ENCODE peak calls at places on chromosomes 5 and 9, in five cellular contexts. R is fibroblast of lung, W is adrenal gland, O is uterus, Y is suprapubic skin. L is an unnamed sample. For H3K4me1, the result is how much of the 10 kb centered on the place peaks cover.

GRCh38 chr5:100787648-100788047 is 115.4 kb downstream of the ST8SIA4 start:
- DNase-seq in R (no peak), W (no peak), O (no peak), Y (no peak), L (no peak)

GRCh38 chr5:144206136-144206535 is 35.5 kb downstream of the KCTD16 start:
- DNase-seq in R (peak), W (no peak), O (no peak), Y (no peak), L (no peak)

GRCh38 chr5:149414405-149415244 is 35.5 kb upstream of the IL17B start:
- DNase-seq in R (peak), W (no peak), O (peak), Y (no peak), L (no peak)

GRCh38 chr9:93645921-93646639 is 69.7 kb downstream of the PHF2 start:
- DNase-seq in R (no peak), W (no peak), O (peak), Y (no peak), L (no peak)

GRCh38 chr9:83355024-83355444 is 183.2 kb downstream of the FRMD3 start:
- DNase-seq in R (peak), W (no peak), O (no peak), Y (no peak), L (no peak)

GRCh38 chr9:135249191-135249590 is 161.7 kb downstream of the OLFM1 start:
- DNase-seq in R (no peak), W (no peak), O (no peak), Y (no peak), L (peak)

GRCh38 chr5:82163459-82164108 is 114.6 kb downstream of the RPS23 start:
- DNase-seq in R (peak), W (no peak), O (no peak), Y (no peak), L (no peak)

GRCh38 chr5:173875189-173875588 is 13.0 kb upstream of the CPEB4 start:
- DNase-seq in R (no peak), W (no peak), O (no peak), Y (no peak), L (no peak)

GRCh38 chr5:136901-137300 is 44.9 kb downstream of the PLEKHG4B start:
- DNase-seq in R (no peak), W (no peak), O (no peak), Y (no peak), L (no peak)

GRCh38 chr9:98010450-98010849 is 27.3 kb downstream of the ANP32B start:
- DNase-seq in R (peak), W (no peak), O (no peak), Y (no peak), L (no peak)

GRCh38 chr9:88077071-88077617 is 61.1 kb downstream of the SPATA31C2 start:
- DNase-seq in R (no peak), W (no peak), O (no peak), Y (no peak), L (no peak)

GRCh38 chr9:94706922-94707321 is 19.6 kb upstream of the AOPEP start:
- DNase-seq in R (no peak), W (no peak), O (no peak), Y (no peak), L (no peak)

GRCh38 chr9:806285-807156 is 35.0 kb upstream of the DMRT1 start:
- DNase-seq in R (peak), W (no peak), O (no peak), Y (peak), L (no peak)

GRCh38 chr5:172048539-172049101 is 42.2 kb upstream of the FBXW11 start:
- DNase-seq in R (peak), W (no peak), O (no peak), Y (no peak), L (no peak)

GRCh38 chr9:107711528-107711927 is 222.0 kb upstream of the KLF4 start:
- DNase-seq in R (peak), W (peak), O (peak), Y (peak), L (no peak)

GRCh38 chr5:13359326-13359725 is 585.2 kb downstream of the DNAH5 start:
- DNase-seq in R (peak), W (no peak), O (no peak), Y (no peak), L (no peak)

DNA sequence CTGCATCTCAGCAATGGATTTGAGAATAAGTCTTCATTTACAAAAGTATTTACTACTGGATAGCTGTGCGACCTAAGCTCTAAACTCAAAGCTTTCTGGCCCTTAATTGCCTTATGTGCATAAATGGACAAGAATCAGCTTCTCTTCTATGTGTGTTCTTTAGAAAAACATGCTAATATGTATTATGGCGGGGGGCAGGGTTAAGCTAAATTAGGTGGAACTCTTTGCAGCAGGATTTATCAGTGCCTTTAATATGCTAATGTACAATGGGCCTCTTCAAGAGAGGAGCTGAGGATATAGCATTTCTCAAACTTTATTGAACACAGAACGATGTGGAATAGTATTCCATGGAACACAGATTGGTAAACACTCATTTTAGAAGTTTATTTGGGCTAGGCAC is 10.0 kb upstream of the NIPAL4 start:
- DNase-seq in R (no peak), W (no peak), O (no peak), Y (no peak), L (no peak)
- H3K27ac ChIP-seq in R (no peak), W (no peak), O (no peak), Y (no peak), L (no peak)

GRCh38 chr5:139110526-139111168 is 87.5 kb downstream of the SIL1 start:
- DNase-seq in R (no peak), W (no peak), O (no peak), Y (no peak), L (no peak)
- TF ChIP-seq CTCF in R (no peak), W (no peak), O (no peak), Y (no peak), L (no peak)

GRCh38 chr9:124263158-124263557 is 5.4 kb downstream of the NEK6 start:
- DNase-seq in R (no peak), W (no peak), O (no peak), Y (no peak), L (no peak)
- H3K4me1 ChIP-seq in R (under half), W (under half), O (under half), Y (half or more), L (half or more)

DNA sequence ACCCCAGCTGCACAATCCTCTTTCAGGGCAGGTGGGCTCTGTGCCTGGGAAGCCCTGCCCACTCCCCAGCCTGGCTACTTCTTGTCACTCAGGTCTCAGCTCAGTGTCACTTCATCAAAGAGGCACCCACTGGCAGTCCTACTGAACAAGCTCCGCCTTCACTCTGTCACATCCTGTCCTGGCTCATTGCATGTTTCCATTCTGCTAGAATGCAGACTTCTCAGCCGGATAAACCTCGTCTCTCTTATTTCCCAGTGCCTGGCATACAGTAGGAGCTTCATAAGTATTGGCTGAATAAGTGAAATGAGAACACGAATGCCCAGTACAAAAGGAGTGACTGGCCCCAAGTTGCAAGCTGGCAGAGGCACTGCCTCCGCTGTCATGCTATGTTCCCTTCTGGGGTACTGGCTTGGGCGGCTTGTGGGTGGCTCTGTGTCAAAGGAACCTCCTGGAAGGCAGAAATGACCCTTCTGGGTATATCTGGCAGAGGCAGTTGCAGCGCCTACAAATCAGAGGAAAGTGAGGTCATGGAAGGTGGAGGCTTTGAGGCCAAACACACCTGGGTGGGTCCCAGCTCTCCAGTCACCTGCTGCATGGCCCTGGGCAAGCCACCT is 98.3 kb upstream of the PHYKPL start:
- DNase-seq in R (no peak), W (no peak), O (no peak), Y (no peak), L (no peak)
- H3K27ac ChIP-seq in R (no peak), W (no peak), O (peak), Y (peak), L (peak)

DNA sequence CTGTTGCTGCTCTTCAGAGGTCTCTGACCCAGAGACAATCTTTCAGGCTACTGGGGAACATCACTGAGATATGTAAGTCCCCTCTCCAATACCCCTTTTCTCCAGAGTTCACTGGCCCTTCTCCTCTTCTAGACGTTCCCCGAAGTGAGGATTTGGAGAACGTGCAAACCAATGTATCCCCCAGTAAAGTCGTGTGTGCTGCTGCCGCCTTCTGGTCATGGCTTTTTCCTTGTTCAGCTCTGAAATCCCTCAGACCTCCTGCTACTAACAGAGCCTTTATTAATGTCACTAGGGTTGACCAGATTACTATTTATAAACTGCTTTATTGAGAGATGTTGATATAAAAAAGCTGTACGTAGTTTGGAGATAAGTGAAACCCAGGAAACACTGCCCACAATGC is 1028.6 kb downstream of the CDH9 start:
- DNase-seq in R (no peak), W (peak), O (no peak), Y (no peak), L (no peak)
- TF ChIP-seq CTCF in R (no peak), W (peak), O (no peak), Y (no peak), L (no peak)

DNA sequence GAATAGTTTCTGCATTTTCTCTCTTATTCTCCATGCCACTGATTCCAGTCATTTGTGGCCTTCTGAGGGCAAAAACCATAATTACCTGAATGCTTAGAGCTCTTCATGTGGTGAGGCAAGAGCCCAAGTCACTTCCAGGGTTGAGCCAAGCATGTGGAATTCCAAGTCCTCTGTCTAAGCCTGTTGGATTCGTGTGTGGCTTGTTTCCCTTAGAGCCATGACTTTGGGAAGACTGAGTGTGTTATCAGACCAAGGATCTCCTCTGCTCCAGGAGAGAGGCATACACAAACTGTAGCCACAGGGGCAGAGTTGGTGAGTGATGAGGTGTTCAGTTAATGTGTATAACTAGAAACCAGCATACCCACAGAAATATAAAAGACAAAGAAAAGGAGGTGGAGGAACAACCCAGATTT is 27.1 kb downstream of the SLC22A5 start:
- DNase-seq in R (no peak), W (no peak), O (no peak), Y (no peak), L (no peak)
- H3K4me1 ChIP-seq in R (under half), W (under half), O (under half), Y (half or more), L (under half)